ENCODE peak calls at places on chromosomes 7 and 10, in five cellular contexts. One of them, this sample, is unnamed.

GRCh38 chr7:159009951-159010350 is 134.7 kb downstream of the VIPR2 start:
- DNase-seq in Panc1: no peak
- DNase-seq in esophagus squamous epithelium: no peak
- DNase-seq in left lung: peak
- DNase-seq in CD4-positive, alpha-beta T cell: no peak
- DNase-seq in this sample: no peak

GRCh38 chr7:51589111-51589510 is 272.5 kb upstream of the COBL start:
- DNase-seq in Panc1: no peak
- DNase-seq in esophagus squamous epithelium: no peak
- DNase-seq in left lung: no peak
- DNase-seq in CD4-positive, alpha-beta T cell: no peak
- DNase-seq in this sample: no peak

GRCh38 chr7:111049971-111050680 is 40.8 kb upstream of the LRRN3 start:
- DNase-seq in Panc1: no peak
- DNase-seq in esophagus squamous epithelium: no peak
- DNase-seq in left lung: no peak
- DNase-seq in CD4-positive, alpha-beta T cell: no peak
- DNase-seq in this sample: no peak

GRCh38 chr10:4529266-4529665 is 296.7 kb upstream of the AKR1E2 start:
- DNase-seq in Panc1: no peak
- DNase-seq in esophagus squamous epithelium: no peak
- DNase-seq in left lung: no peak
- DNase-seq in CD4-positive, alpha-beta T cell: no peak
- DNase-seq in this sample: no peak

GRCh38 chr7:50653116-50653854 is 88.1 kb upstream of the DDC start:
- DNase-seq in Panc1: no peak
- DNase-seq in esophagus squamous epithelium: no peak
- DNase-seq in left lung: no peak
- DNase-seq in CD4-positive, alpha-beta T cell: no peak
- DNase-seq in this sample: no peak

GRCh38 chr10:20767028-20767427 is 130.1 kb downstream of the NEBL start:
- DNase-seq in Panc1: no peak
- DNase-seq in esophagus squamous epithelium: no peak
- DNase-seq in left lung: no peak
- DNase-seq in CD4-positive, alpha-beta T cell: no peak
- DNase-seq in this sample: peak

GRCh38 chr7:31028417-31028988 is 23.6 kb upstream of the ADCYAP1R1 start:
- DNase-seq in Panc1: no peak
- DNase-seq in esophagus squamous epithelium: no peak
- DNase-seq in left lung: no peak
- DNase-seq in CD4-positive, alpha-beta T cell: no peak
- DNase-seq in this sample: no peak

GRCh38 chr7:43792471-43792870 is 34.0 kb downstream of the BLVRA start:
- DNase-seq in Panc1: no peak
- DNase-seq in esophagus squamous epithelium: no peak
- DNase-seq in left lung: no peak
- DNase-seq in CD4-positive, alpha-beta T cell: no peak
- DNase-seq in this sample: no peak

GRCh38 chr7:157318015-157318706 is 18.6 kb upstream of the DNAJB6 start:
- DNase-seq in Panc1: no peak
- DNase-seq in esophagus squamous epithelium: no peak
- DNase-seq in left lung: no peak
- DNase-seq in CD4-positive, alpha-beta T cell: no peak
- DNase-seq in this sample: no peak

GRCh38 chr10:91043173-91043910 is 122.5 kb upstream of the ANKRD1 start:
- DNase-seq in Panc1: no peak
- DNase-seq in esophagus squamous epithelium: no peak
- DNase-seq in left lung: no peak
- DNase-seq in CD4-positive, alpha-beta T cell: no peak
- DNase-seq in this sample: no peak

GRCh38 chr10:14613570-14613918 is 161.2 kb downstream of the FAM107B start:
- DNase-seq in Panc1: no peak
- DNase-seq in esophagus squamous epithelium: no peak
- DNase-seq in left lung: no peak
- DNase-seq in CD4-positive, alpha-beta T cell: no peak
- DNase-seq in this sample: no peak

GRCh38 chr7:50729962-50730361 is 52.7 kb downstream of the GRB10 start:
- DNase-seq in Panc1: no peak
- DNase-seq in esophagus squamous epithelium: no peak
- DNase-seq in left lung: no peak
- DNase-seq in CD4-positive, alpha-beta T cell: no peak
- DNase-seq in this sample: no peak

GRCh38 chr7:157544980-157545680 is 208.3 kb downstream of the DNAJB6 start:
- DNase-seq in Panc1: no peak
- DNase-seq in esophagus squamous epithelium: no peak
- DNase-seq in left lung: peak
- DNase-seq in CD4-positive, alpha-beta T cell: no peak
- DNase-seq in this sample: no peak

GRCh38 chr10:120477006-120477722 is 20.1 kb downstream of the PLPP4 start:
- DNase-seq in Panc1: no peak
- DNase-seq in esophagus squamous epithelium: no peak
- DNase-seq in left lung: no peak
- DNase-seq in CD4-positive, alpha-beta T cell: no peak
- DNase-seq in this sample: peak

GRCh38 chr10:22314852-22315251 is 1.3 kb upstream of the COMMD3 start:
- DNase-seq in Panc1: no peak
- DNase-seq in esophagus squamous epithelium: no peak
- DNase-seq in left lung: no peak
- DNase-seq in CD4-positive, alpha-beta T cell: no peak
- DNase-seq in this sample: no peak

GRCh38 chr10:43026039-43026973 is 50.6 kb upstream of the RET start:
- DNase-seq in Panc1: no peak
- DNase-seq in esophagus squamous epithelium: no peak
- DNase-seq in left lung: peak
- DNase-seq in CD4-positive, alpha-beta T cell: no peak
- DNase-seq in this sample: no peak

GRCh38 chr7:91632948-91633519 is 247.5 kb downstream of the MTERF1 start:
- DNase-seq in Panc1: no peak
- DNase-seq in esophagus squamous epithelium: no peak
- DNase-seq in left lung: no peak
- DNase-seq in CD4-positive, alpha-beta T cell: no peak
- DNase-seq in this sample: no peak

GRCh38 chr10:32854435-32854834 is 103.6 kb downstream of the ITGB1 start:
- DNase-seq in Panc1: no peak
- DNase-seq in esophagus squamous epithelium: no peak
- DNase-seq in left lung: no peak
- DNase-seq in CD4-positive, alpha-beta T cell: no peak
- DNase-seq in this sample: no peak

GRCh38 chr7:74575083-74575803 is 82.3 kb upstream of the GTF2I start:
- DNase-seq in Panc1: no peak
- DNase-seq in esophagus squamous epithelium: no peak
- DNase-seq in left lung: no peak
- DNase-seq in CD4-positive, alpha-beta T cell: no peak
- DNase-seq in this sample: no peak

GRCh38 chr10:51273572-51273971 is 199.3 kb downstream of the PRKG1 start:
- DNase-seq in Panc1: no peak
- DNase-seq in esophagus squamous epithelium: no peak
- DNase-seq in left lung: no peak
- DNase-seq in CD4-positive, alpha-beta T cell: no peak
- DNase-seq in this sample: no peak

GRCh38 chr10:87878664-87879459 is 15.4 kb downstream of the PTEN start:
- DNase-seq in Panc1: no peak
- DNase-seq in esophagus squamous epithelium: no peak
- DNase-seq in left lung: no peak
- DNase-seq in CD4-positive, alpha-beta T cell: no peak
- DNase-seq in this sample: no peak

GRCh38 chr7:42831051-42831952 is 80.6 kb downstream of the C7orf25 start:
- DNase-seq in Panc1: no peak
- DNase-seq in esophagus squamous epithelium: no peak
- DNase-seq in left lung: no peak
- DNase-seq in CD4-positive, alpha-beta T cell: no peak
- DNase-seq in this sample: no peak

GRCh38 chr10:118980870-118981269 is 48.6 kb upstream of the NANOS1 start:
- DNase-seq in Panc1: no peak
- DNase-seq in esophagus squamous epithelium: no peak
- DNase-seq in left lung: no peak
- DNase-seq in CD4-positive, alpha-beta T cell: no peak
- DNase-seq in this sample: no peak

GRCh38 chr7:113331155-113331898 is 213.0 kb upstream of the SMIM30 start:
- DNase-seq in Panc1: no peak
- DNase-seq in esophagus squamous epithelium: no peak
- DNase-seq in left lung: peak
- DNase-seq in CD4-positive, alpha-beta T cell: no peak
- DNase-seq in this sample: no peak

GRCh38 chr10:84397735-84398144 is 69.4 kb downstream of the CCSER2 start:
- DNase-seq in Panc1: no peak
- DNase-seq in esophagus squamous epithelium: no peak
- DNase-seq in left lung: no peak
- DNase-seq in CD4-positive, alpha-beta T cell: no peak
- DNase-seq in this sample: no peak

GRCh38 chr7:30649717-30650116 is 32.5 kb downstream of the CRHR2 start:
- DNase-seq in Panc1: no peak
- DNase-seq in esophagus squamous epithelium: no peak
- DNase-seq in left lung: no peak
- DNase-seq in CD4-positive, alpha-beta T cell: no peak
- DNase-seq in this sample: no peak

GRCh38 chr10:122632031-122632430 is 67.6 kb downstream of the C10orf120 start:
- DNase-seq in Panc1: no peak
- DNase-seq in esophagus squamous epithelium: no peak
- DNase-seq in left lung: no peak
- DNase-seq in CD4-positive, alpha-beta T cell: no peak
- DNase-seq in this sample: no peak

GRCh38 chr7:140060788-140061606 is 1.8 kb downstream of the PARP12 start:
- DNase-seq in Panc1: no peak
- DNase-seq in esophagus squamous epithelium: no peak
- DNase-seq in left lung: no peak
- DNase-seq in CD4-positive, alpha-beta T cell: no peak
- DNase-seq in this sample: no peak

GRCh38 chr7:116455009-116455408 is 44.5 kb upstream of the CAV2 start:
- DNase-seq in Panc1: peak
- DNase-seq in esophagus squamous epithelium: no peak
- DNase-seq in left lung: no peak
- DNase-seq in CD4-positive, alpha-beta T cell: no peak
- DNase-seq in this sample: no peak

GRCh38 chr7:121752706-121753105 is 120.3 kb upstream of the PTPRZ1 start:
- DNase-seq in Panc1: peak
- DNase-seq in esophagus squamous epithelium: no peak
- DNase-seq in left lung: no peak
- DNase-seq in CD4-positive, alpha-beta T cell: no peak
- DNase-seq in this sample: no peak

GRCh38 chr10:75672272-75672671 is 240.8 kb downstream of the LRMDA start:
- DNase-seq in Panc1: no peak
- DNase-seq in esophagus squamous epithelium: no peak
- DNase-seq in left lung: no peak
- DNase-seq in CD4-positive, alpha-beta T cell: no peak
- DNase-seq in this sample: no peak

GRCh38 chr10:112535432-112536038 is 88.5 kb downstream of the VTI1A start:
- DNase-seq in Panc1: no peak
- DNase-seq in esophagus squamous epithelium: no peak
- DNase-seq in left lung: no peak
- DNase-seq in CD4-positive, alpha-beta T cell: no peak
- DNase-seq in this sample: no peak

DNA sequence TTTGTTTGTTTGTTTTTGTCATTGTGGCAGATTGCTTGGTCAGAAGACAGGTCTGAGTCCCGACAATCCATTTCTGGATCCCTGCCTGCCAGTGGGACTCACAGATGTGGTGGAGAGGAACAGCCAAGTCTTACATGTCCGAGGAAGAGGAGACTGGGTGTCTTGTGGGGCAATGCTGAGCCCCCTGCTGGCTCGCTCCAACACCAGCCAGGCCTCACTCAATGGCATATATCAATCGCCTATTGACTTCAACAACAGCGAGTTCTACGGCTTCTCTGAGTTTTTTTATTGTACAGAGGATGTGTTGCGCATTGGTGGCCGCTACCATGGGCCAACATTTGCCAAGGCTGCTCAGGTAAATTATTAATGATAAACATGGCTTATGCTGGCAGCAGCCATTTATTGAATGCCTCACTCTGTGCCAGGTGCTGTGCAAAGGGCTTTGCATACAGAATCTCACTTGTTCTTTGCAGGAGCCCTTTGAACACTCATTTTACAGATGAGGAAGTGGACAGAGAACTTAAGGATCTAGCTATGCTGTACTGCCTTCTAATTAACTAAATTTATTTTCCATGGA is 33.3 kb downstream of the COX15 start:
- DNase-seq in Panc1: no peak
- DNase-seq in esophagus squamous epithelium: no peak
- DNase-seq in left lung: no peak
- DNase-seq in CD4-positive, alpha-beta T cell: no peak
- DNase-seq in this sample: no peak
- TF ChIP-seq CTCF in Panc1: peak
- TF ChIP-seq CTCF in esophagus squamous epithelium: no peak
- TF ChIP-seq CTCF in left lung: no peak
- TF ChIP-seq CTCF in CD4-positive, alpha-beta T cell: peak
- TF ChIP-seq CTCF in this sample: peak

GRCh38 chr7:23811540-23811939 is 101.5 kb downstream of the STK31 start:
- DNase-seq in Panc1: no peak
- DNase-seq in esophagus squamous epithelium: no peak
- DNase-seq in left lung: no peak
- DNase-seq in CD4-positive, alpha-beta T cell: no peak
- DNase-seq in this sample: no peak
- TF ChIP-seq CTCF in Panc1: peak
- TF ChIP-seq CTCF in esophagus squamous epithelium: no peak
- TF ChIP-seq CTCF in left lung: no peak
- TF ChIP-seq CTCF in CD4-positive, alpha-beta T cell: peak
- TF ChIP-seq CTCF in this sample: peak

GRCh38 chr7:2314209-2314955 is at the start of gene SNX8:
- DNase-seq in Panc1: peak
- DNase-seq in esophagus squamous epithelium: peak
- DNase-seq in left lung: peak
- DNase-seq in CD4-positive, alpha-beta T cell: peak
- DNase-seq in this sample: no peak
- TF ChIP-seq CTCF in Panc1: no peak
- TF ChIP-seq CTCF in esophagus squamous epithelium: no peak
- TF ChIP-seq CTCF in left lung: no peak
- TF ChIP-seq CTCF in CD4-positive, alpha-beta T cell: no peak
- TF ChIP-seq CTCF in this sample: no peak

GRCh38 chr7:21565614-21566013 is 22.8 kb downstream of the DNAH11 start:
- DNase-seq in Panc1: no peak
- DNase-seq in esophagus squamous epithelium: no peak
- DNase-seq in left lung: no peak
- DNase-seq in CD4-positive, alpha-beta T cell: no peak
- DNase-seq in this sample: no peak

GRCh38 chr7:21572914-21573313 is 30.1 kb downstream of the DNAH11 start:
- DNase-seq in Panc1: no peak
- DNase-seq in esophagus squamous epithelium: no peak
- DNase-seq in left lung: no peak
- DNase-seq in CD4-positive, alpha-beta T cell: no peak
- DNase-seq in this sample: no peak

GRCh38 chr7:21566094-21566493 is 23.3 kb downstream of the DNAH11 start:
- DNase-seq in Panc1: no peak
- DNase-seq in esophagus squamous epithelium: no peak
- DNase-seq in left lung: no peak
- DNase-seq in CD4-positive, alpha-beta T cell: no peak
- DNase-seq in this sample: peak

GRCh38 chr7:21572331-21572730 is 29.5 kb downstream of the DNAH11 start:
- DNase-seq in Panc1: no peak
- DNase-seq in esophagus squamous epithelium: no peak
- DNase-seq in left lung: no peak
- DNase-seq in CD4-positive, alpha-beta T cell: no peak
- DNase-seq in this sample: no peak

DNA sequence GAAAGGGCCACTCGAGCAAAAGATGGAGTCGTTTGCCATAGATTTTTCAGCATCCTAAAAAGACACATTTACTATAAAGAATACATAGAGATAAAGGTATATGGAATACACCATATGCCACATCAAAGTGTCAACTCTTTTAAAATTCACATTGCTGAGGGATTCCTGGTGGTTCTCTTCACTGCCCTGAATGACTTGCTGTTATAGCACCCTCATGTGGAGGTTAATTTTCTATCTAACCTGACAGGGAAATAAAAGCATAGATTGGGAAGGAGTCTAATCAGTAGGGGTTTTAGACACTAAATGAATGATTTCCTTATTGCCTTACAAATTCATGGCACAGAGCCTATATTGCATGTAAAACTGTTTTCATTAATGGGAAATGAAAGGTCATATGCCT is 25.9 kb downstream of the DNAH11 start:
- DNase-seq in Panc1: no peak
- DNase-seq in esophagus squamous epithelium: no peak
- DNase-seq in left lung: no peak
- DNase-seq in CD4-positive, alpha-beta T cell: no peak
- DNase-seq in this sample: no peak
- TF ChIP-seq CTCF in Panc1: peak
- TF ChIP-seq CTCF in esophagus squamous epithelium: no peak
- TF ChIP-seq CTCF in left lung: no peak
- TF ChIP-seq CTCF in CD4-positive, alpha-beta T cell: no peak
- TF ChIP-seq CTCF in this sample: peak

This sample was measured in epithelial cell of proximal tubule.